ENCODE peak calls at places on chromosomes 6 and 20, in ten cellular contexts. W is psoas muscle; G is ovary; T is heart left ventricle; K is H1; S is effector memory CD4-positive, alpha-beta T cell; P is CD4-positive, alpha-beta memory T cell; D is pancreas; O is SJSA1; I is CD4-positive, alpha-beta T cell. Z is an unnamed sample.

GRCh38 chr6:15521516-15521915 is 141.3 kb downstream of the DTNBP1 start:
- DNase-seq in W (no peak), D (no peak), O (no peak), P (no peak), T (no peak), S (no peak), G (peak; percentile 4), I (no peak), K (no peak), Z (no peak)

GRCh38 chr20:59788811-59789210 is 144.6 kb downstream of the SYCP2 start:
- DNase-seq in D (no peak), I (no peak), O (no peak), G (no peak), K (no peak), T (no peak), S (no peak), W (no peak), P (no peak), Z (no peak)

GRCh38 chr20:13865825-13866351 is 81.1 kb downstream of the NDUFAF5 start:
- DNase-seq in O (no peak), I (no peak), K (no peak), W (no peak), S (no peak), T (no peak), P (no peak), D (no peak), G (no peak), Z (no peak)

GRCh38 chr6:91161246-91161645 is 574.4 kb upstream of the MAP3K7 start:
- DNase-seq in S (no peak), W (no peak), O (no peak), D (no peak), P (no peak), I (no peak), T (no peak), G (no peak), K (no peak), Z (no peak)

GRCh38 chr6:72272958-72273357 is 348.9 kb upstream of the KCNQ5 start:
- DNase-seq in K (no peak), G (no peak), W (no peak), O (no peak), P (no peak), S (no peak), T (no peak), D (no peak), I (no peak), Z (no peak)

GRCh38 chr20:44389871-44390270 is 34.4 kb downstream of the HNF4A start:
- DNase-seq in S (no peak), G (no peak), I (no peak), D (no peak), K (no peak), T (no peak), O (no peak), W (no peak), P (no peak), Z (no peak)

GRCh38 chr6:150307520-150307919 is 61.3 kb upstream of the IYD start:
- DNase-seq in I (no peak), G (no peak), T (no peak), O (no peak), W (no peak), P (no peak), K (no peak), S (no peak), D (no peak), Z (no peak)

GRCh38 chr6:157657754-157658153 is 165.3 kb upstream of the SNX9 start:
- DNase-seq in S (no peak), K (no peak), I (no peak), P (no peak), T (no peak), D (no peak), W (no peak), G (no peak), O (no peak), Z (no peak)

GRCh38 chr6:138944412-138944811 is 43.6 kb downstream of the REPS1 start:
- DNase-seq in I (no peak), D (no peak), O (peak; percentile 27), K (no peak), W (no peak), G (no peak), T (no peak), S (peak; percentile 14), P (peak; percentile 50), Z (no peak)

GRCh38 chr20:11949711-11950110 is 32.0 kb downstream of the BTBD3 start:
- DNase-seq in G (no peak), S (no peak), T (no peak), D (no peak), W (no peak), O (no peak), I (no peak), K (no peak), P (no peak), Z (no peak)

GRCh38 chr20:7971536-7972285 is 31.5 kb upstream of the HAO1 start:
- DNase-seq in D (no peak), S (no peak), O (no peak), W (no peak), P (no peak), K (no peak), T (no peak), I (no peak), G (no peak), Z (no peak)

GRCh38 chr6:36596359-36596758 is 2.2 kb downstream of the SRSF3 start:
- DNase-seq in O (peak; percentile 66), P (no peak), G (no peak), D (no peak), S (no peak), W (no peak), T (no peak), K (no peak), I (no peak), Z (no peak)

GRCh38 chr6:39218868-39219567 is 10.3 kb downstream of the KCNK5 start:
- DNase-seq in D (no peak), O (no peak), G (no peak), W (no peak), K (no peak), I (no peak), P (no peak), S (no peak), T (no peak), Z (no peak)

GRCh38 chr6:39224058-39224457 is 5.2 kb downstream of the KCNK5 start:
- DNase-seq in P (no peak), G (no peak), S (no peak), O (no peak), D (no peak), I (no peak), K (no peak), T (no peak), W (no peak), Z (no peak)

GRCh38 chr6:39221746-39222641 is 7.3 kb downstream of the KCNK5 start:
- DNase-seq in K (no peak), I (no peak), W (no peak), O (no peak), G (no peak), P (no peak), D (no peak), T (no peak), S (no peak), Z (no peak)

GRCh38 chr6:39223535-39223934 is 5.7 kb downstream of the KCNK5 start:
- DNase-seq in K (no peak), S (no peak), T (no peak), D (no peak), P (no peak), G (no peak), O (no peak), I (no peak), W (no peak), Z (no peak)

DNA sequence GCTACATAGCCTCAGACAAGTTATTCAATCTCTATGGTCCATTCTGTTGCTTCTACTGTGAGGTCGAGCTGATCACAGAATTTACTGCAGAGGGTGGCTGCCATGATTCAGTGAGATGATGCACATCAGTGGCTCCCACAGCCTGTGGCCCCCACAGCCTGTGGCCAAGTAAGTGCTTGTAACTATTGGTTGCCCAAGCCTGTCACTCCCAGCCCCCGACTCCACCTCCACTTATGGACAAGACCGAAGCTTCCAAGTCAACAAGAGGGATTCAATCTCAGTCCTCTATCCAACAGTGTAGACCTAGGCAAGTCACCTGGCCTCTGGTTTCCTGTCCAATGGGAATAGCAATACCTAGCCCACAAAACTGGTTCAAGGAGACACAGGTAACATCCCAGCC is 8.2 kb downstream of the KCNK5 start:
- DNase-seq in G (no peak), O (no peak), I (no peak), S (no peak), D (no peak), K (no peak), T (no peak), P (no peak), W (no peak), Z (no peak)
- H3K27ac ChIP-seq in G (no peak overlapping the region), O (no peak overlapping the region), I (no peak overlapping the region), S (no peak overlapping the region), D (no peak overlapping the region), K (no peak overlapping the region), T (no peak overlapping the region), P (no peak overlapping the region), W (no peak overlapping the region), Z (no peak overlapping the region)

GRCh38 chr6:18488526-18489270 is 101.5 kb downstream of the RNF144B start:
- DNase-seq in O (peak; percentile 87), P (no peak), K (no peak), T (no peak), I (no peak), W (no peak), S (no peak), G (no peak), D (no peak), Z (no peak)
- H3K27ac ChIP-seq in O (peak overlapping the region; percentile 84), P (no peak overlapping the region), K (no peak overlapping the region), T (no peak overlapping the region), I (no peak overlapping the region), W (no peak overlapping the region), S (no peak overlapping the region), G (no peak overlapping the region), D (no peak overlapping the region), Z (no peak overlapping the region)

DNA sequence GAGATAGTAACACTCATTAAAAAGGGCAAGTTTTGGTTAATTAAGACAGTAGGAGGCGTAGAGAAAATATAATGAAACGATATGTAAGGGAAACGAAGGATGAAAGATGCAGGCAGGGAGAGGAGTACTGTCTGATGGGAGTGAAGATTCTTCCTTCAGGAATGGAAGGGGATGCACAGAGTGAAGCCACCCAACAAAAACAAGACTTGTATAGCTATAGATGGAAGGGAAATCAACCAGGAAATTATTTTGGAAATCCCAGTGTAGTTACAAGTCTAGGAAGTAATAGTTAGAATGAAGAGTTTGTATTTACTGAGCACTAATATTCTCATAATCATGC is 19.7 kb upstream of the HLA-DRB1 start:
- DNase-seq in D (no peak), W (no peak), S (no peak), T (no peak), I (no peak), P (no peak), O (no peak), K (no peak), G (no peak), Z (no peak)
- H3K27ac ChIP-seq in D (peak overlapping the region; percentile 64), W (peak overlapping the region; percentile 36), S (peak overlapping the region; percentile 75), T (peak overlapping the region; percentile 74), I (peak overlapping the region; percentile 29), P (peak overlapping the region; percentile 67), O (no peak overlapping the region), K (peak overlapping the region; percentile 75), G (no peak overlapping the region), Z (peak overlapping the region; percentile 68)

DNA sequence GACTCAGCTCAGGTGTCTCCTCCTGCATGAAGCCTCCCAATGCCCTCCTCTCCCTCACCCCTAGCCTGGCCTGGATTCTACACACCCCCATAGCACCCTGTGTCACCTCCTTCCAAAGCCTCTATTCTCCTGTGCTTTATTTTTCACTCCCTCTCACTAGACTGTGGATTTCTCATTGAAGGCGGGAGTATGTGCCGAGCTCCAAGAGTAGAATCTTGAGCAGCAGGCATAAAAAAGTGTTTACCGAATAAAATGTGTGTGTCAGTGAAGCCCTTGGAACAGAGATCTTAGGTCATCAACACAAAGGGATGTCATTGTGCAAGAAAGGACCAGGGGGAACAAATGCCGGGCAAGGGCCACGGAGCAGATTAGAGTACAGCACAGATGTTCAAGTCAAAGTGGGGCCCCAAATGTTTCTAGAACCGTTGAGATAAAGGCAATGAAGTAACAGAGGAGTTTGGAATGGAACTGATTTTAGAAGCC is 106.1 kb upstream of the TMEM170B start:
- DNase-seq in G (no peak), T (no peak), I (no peak), S (no peak), K (no peak), D (no peak), P (no peak), O (no peak), W (no peak), Z (no peak)
- H3K27ac ChIP-seq in G (no peak overlapping the region), T (no peak overlapping the region), I (no peak overlapping the region), S (no peak overlapping the region), K (no peak overlapping the region), D (no peak overlapping the region), P (no peak overlapping the region), O (peak overlapping the region; percentile 77), W (no peak overlapping the region), Z (no peak overlapping the region)